ENCODE peak calls at places on chromosomes 7 and 10, in six cellular contexts. S, T, K, B, Y and G are unnamed samples.

GRCh38 chr10:122485670-122486069 is 24.3 kb downstream of the HTRA1 start:
- DNase-seq in K (no peak), S (no peak), B (no peak), Y (no peak), T (no peak), G (no peak)

GRCh38 chr10:5833814-5834213 is 20.6 kb upstream of the GDI2 start:
- DNase-seq in Y (no peak), T (no peak), K (no peak), S (no peak), B (no peak), G (no peak)

GRCh38 chr7:27192546-27193334 is 7.2 kb downstream of the HOXA13 start:
- DNase-seq in S (no peak), T (no peak), K (no peak), Y (no peak), B (no peak), G (no peak)

GRCh38 chr10:99661370-99661749 is 2.1 kb downstream of the ENTPD7 start:
- DNase-seq in S (no peak), T (no peak), B (peak), Y (no peak), K (no peak), G (no peak)

GRCh38 chr7:5567810-5568209 is 144.2 kb upstream of the TNRC18 start:
- DNase-seq in T (no peak), K (no peak), S (no peak), B (no peak), Y (no peak), G (no peak)

GRCh38 chr7:24587853-24588252 is 14.6 kb downstream of the PALS2 start:
- DNase-seq in T (peak), Y (no peak), S (peak), B (no peak), K (no peak), G (no peak)

GRCh38 chr10:33459597-33459996 is 125.1 kb upstream of the NRP1 start:
- DNase-seq in S (no peak), Y (no peak), K (no peak), T (no peak), B (peak), G (no peak)

GRCh38 chr7:117219485-117219884 is 103.4 kb downstream of the WNT2 start:
- DNase-seq in B (peak), Y (no peak), T (no peak), S (no peak), K (no peak), G (no peak)

GRCh38 chr10:68603766-68604165 is 43.6 kb downstream of the TET1 start:
- DNase-seq in Y (no peak), T (no peak), S (no peak), K (no peak), B (no peak), G (no peak)